ENCODE peak calls at places on chromosomes 4 and X, in ten cellular contexts. One of them, this sample, is unnamed.

GRCh38 chrX:24963823-24964222 is 51.9 kb downstream of the ARX start:
- DNase-seq in activated CD8-positive, alpha-beta T cell treated with anti-CD3 and anti-CD28 coated beads, Interleukin-2, amount 10 ng/mL, durations not matched to agents 7 days and 5 days: no peak
- DNase-seq in amniotic stem cell: no peak
- DNase-seq in myocyte: peak
- DNase-seq in GM12892: no peak
- DNase-seq in KG1: no peak
- DNase-seq in GM23248: no peak
- DNase-seq in stimulated activated CD4-positive, alpha-beta T cell treated with anti-CD3 and anti-CD28 coated beads, Interleukin-2, amount 100 ng/mL, for 24 hours: no peak
- DNase-seq in stimulated activated naive CD8-positive, alpha-beta T cell treated with anti-CD3 and anti-CD28 coated beads, Interleukin-15, Interleukin-2, amounts not matched to agents 100 U/mL and 50 U/mL, for 24 hours: no peak
- DNase-seq in germinal center: no peak
- DNase-seq in this sample: no peak

GRCh38 chrX:1212532-1212931 is at the start of gene CRLF2:
- DNase-seq in activated CD8-positive, alpha-beta T cell treated with anti-CD3 and anti-CD28 coated beads, Interleukin-2, amount 10 ng/mL, durations not matched to agents 7 days and 5 days: peak
- DNase-seq in germinal center: no peak
- DNase-seq in GM23248: peak
- DNase-seq in amniotic stem cell: no peak
- DNase-seq in GM12892: no peak
- DNase-seq in myocyte: no peak
- DNase-seq in KG1: no peak
- DNase-seq in stimulated activated naive CD8-positive, alpha-beta T cell treated with anti-CD3 and anti-CD28 coated beads, Interleukin-15, Interleukin-2, amounts not matched to agents 100 U/mL and 50 U/mL, for 24 hours: peak
- DNase-seq in stimulated activated CD4-positive, alpha-beta T cell treated with anti-CD3 and anti-CD28 coated beads, Interleukin-2, amount 100 ng/mL, for 24 hours: no peak
- DNase-seq in this sample: peak

GRCh38 chr4:182680196-182680771 is 236.9 kb downstream of the DCTD start:
- DNase-seq in activated CD8-positive, alpha-beta T cell treated with anti-CD3 and anti-CD28 coated beads, Interleukin-2, amount 10 ng/mL, durations not matched to agents 7 days and 5 days: no peak
- DNase-seq in amniotic stem cell: no peak
- DNase-seq in germinal center: no peak
- DNase-seq in stimulated activated naive CD8-positive, alpha-beta T cell treated with anti-CD3 and anti-CD28 coated beads, Interleukin-15, Interleukin-2, amounts not matched to agents 100 U/mL and 50 U/mL, for 24 hours: no peak
- DNase-seq in stimulated activated CD4-positive, alpha-beta T cell treated with anti-CD3 and anti-CD28 coated beads, Interleukin-2, amount 100 ng/mL, for 24 hours: no peak
- DNase-seq in myocyte: peak
- DNase-seq in KG1: no peak
- DNase-seq in GM23248: no peak
- DNase-seq in GM12892: no peak
- DNase-seq in this sample: no peak

GRCh38 chr4:38189445-38189844 is 229.2 kb downstream of the PTTG2 start:
- DNase-seq in GM12892: no peak
- DNase-seq in stimulated activated CD4-positive, alpha-beta T cell treated with anti-CD3 and anti-CD28 coated beads, Interleukin-2, amount 100 ng/mL, for 24 hours: no peak
- DNase-seq in KG1: no peak
- DNase-seq in myocyte: peak
- DNase-seq in activated CD8-positive, alpha-beta T cell treated with anti-CD3 and anti-CD28 coated beads, Interleukin-2, amount 10 ng/mL, durations not matched to agents 7 days and 5 days: no peak
- DNase-seq in stimulated activated naive CD8-positive, alpha-beta T cell treated with anti-CD3 and anti-CD28 coated beads, Interleukin-15, Interleukin-2, amounts not matched to agents 100 U/mL and 50 U/mL, for 24 hours: peak
- DNase-seq in GM23248: peak
- DNase-seq in germinal center: no peak
- DNase-seq in amniotic stem cell: peak
- DNase-seq in this sample: no peak

GRCh38 chr4:42397256-42397634 is at the start of gene SHISA3:
- DNase-seq in KG1: no peak
- DNase-seq in GM23248: peak
- DNase-seq in GM12892: peak
- DNase-seq in activated CD8-positive, alpha-beta T cell treated with anti-CD3 and anti-CD28 coated beads, Interleukin-2, amount 10 ng/mL, durations not matched to agents 7 days and 5 days: peak
- DNase-seq in stimulated activated CD4-positive, alpha-beta T cell treated with anti-CD3 and anti-CD28 coated beads, Interleukin-2, amount 100 ng/mL, for 24 hours: no peak
- DNase-seq in stimulated activated naive CD8-positive, alpha-beta T cell treated with anti-CD3 and anti-CD28 coated beads, Interleukin-15, Interleukin-2, amounts not matched to agents 100 U/mL and 50 U/mL, for 24 hours: peak
- DNase-seq in myocyte: no peak
- DNase-seq in amniotic stem cell: no peak
- DNase-seq in germinal center: peak
- DNase-seq in this sample: peak

GRCh38 chr4:17234678-17235077 is 277.2 kb downstream of the QDPR start:
- DNase-seq in GM12892: no peak
- DNase-seq in germinal center: no peak
- DNase-seq in amniotic stem cell: no peak
- DNase-seq in stimulated activated CD4-positive, alpha-beta T cell treated with anti-CD3 and anti-CD28 coated beads, Interleukin-2, amount 100 ng/mL, for 24 hours: no peak
- DNase-seq in stimulated activated naive CD8-positive, alpha-beta T cell treated with anti-CD3 and anti-CD28 coated beads, Interleukin-15, Interleukin-2, amounts not matched to agents 100 U/mL and 50 U/mL, for 24 hours: no peak
- DNase-seq in KG1: no peak
- DNase-seq in activated CD8-positive, alpha-beta T cell treated with anti-CD3 and anti-CD28 coated beads, Interleukin-2, amount 10 ng/mL, durations not matched to agents 7 days and 5 days: no peak
- DNase-seq in myocyte: no peak
- DNase-seq in GM23248: no peak
- DNase-seq in this sample: no peak

GRCh38 chrX:97200454-97200853 is 316.7 kb downstream of the RPA4 start:
- DNase-seq in amniotic stem cell: no peak
- DNase-seq in stimulated activated CD4-positive, alpha-beta T cell treated with anti-CD3 and anti-CD28 coated beads, Interleukin-2, amount 100 ng/mL, for 24 hours: no peak
- DNase-seq in GM23248: no peak
- DNase-seq in activated CD8-positive, alpha-beta T cell treated with anti-CD3 and anti-CD28 coated beads, Interleukin-2, amount 10 ng/mL, durations not matched to agents 7 days and 5 days: no peak
- DNase-seq in KG1: no peak
- DNase-seq in stimulated activated naive CD8-positive, alpha-beta T cell treated with anti-CD3 and anti-CD28 coated beads, Interleukin-15, Interleukin-2, amounts not matched to agents 100 U/mL and 50 U/mL, for 24 hours: no peak
- DNase-seq in germinal center: no peak
- DNase-seq in GM12892: no peak
- DNase-seq in myocyte: no peak
- DNase-seq in this sample: no peak

GRCh38 chrX:69179380-69179911 is 14.2 kb upstream of the PJA1 start:
- DNase-seq in myocyte: peak
- DNase-seq in amniotic stem cell: no peak
- DNase-seq in activated CD8-positive, alpha-beta T cell treated with anti-CD3 and anti-CD28 coated beads, Interleukin-2, amount 10 ng/mL, durations not matched to agents 7 days and 5 days: no peak
- DNase-seq in stimulated activated CD4-positive, alpha-beta T cell treated with anti-CD3 and anti-CD28 coated beads, Interleukin-2, amount 100 ng/mL, for 24 hours: no peak
- DNase-seq in GM23248: no peak
- DNase-seq in germinal center: no peak
- DNase-seq in stimulated activated naive CD8-positive, alpha-beta T cell treated with anti-CD3 and anti-CD28 coated beads, Interleukin-15, Interleukin-2, amounts not matched to agents 100 U/mL and 50 U/mL, for 24 hours: no peak
- DNase-seq in KG1: no peak
- DNase-seq in GM12892: no peak
- DNase-seq in this sample: no peak

GRCh38 chr4:167903291-167903721 is 189.0 kb upstream of the ANXA10 start:
- DNase-seq in stimulated activated CD4-positive, alpha-beta T cell treated with anti-CD3 and anti-CD28 coated beads, Interleukin-2, amount 100 ng/mL, for 24 hours: no peak
- DNase-seq in amniotic stem cell: no peak
- DNase-seq in activated CD8-positive, alpha-beta T cell treated with anti-CD3 and anti-CD28 coated beads, Interleukin-2, amount 10 ng/mL, durations not matched to agents 7 days and 5 days: no peak
- DNase-seq in myocyte: no peak
- DNase-seq in germinal center: no peak
- DNase-seq in GM23248: peak
- DNase-seq in stimulated activated naive CD8-positive, alpha-beta T cell treated with anti-CD3 and anti-CD28 coated beads, Interleukin-15, Interleukin-2, amounts not matched to agents 100 U/mL and 50 U/mL, for 24 hours: no peak
- DNase-seq in GM12892: no peak
- DNase-seq in KG1: no peak
- DNase-seq in this sample: no peak

GRCh38 chr4:139265654-139266053 is 14.4 kb downstream of the MGARP start:
- DNase-seq in germinal center: no peak
- DNase-seq in activated CD8-positive, alpha-beta T cell treated with anti-CD3 and anti-CD28 coated beads, Interleukin-2, amount 10 ng/mL, durations not matched to agents 7 days and 5 days: no peak
- DNase-seq in myocyte: no peak
- DNase-seq in GM12892: no peak
- DNase-seq in KG1: no peak
- DNase-seq in amniotic stem cell: no peak
- DNase-seq in GM23248: no peak
- DNase-seq in stimulated activated CD4-positive, alpha-beta T cell treated with anti-CD3 and anti-CD28 coated beads, Interleukin-2, amount 100 ng/mL, for 24 hours: no peak
- DNase-seq in stimulated activated naive CD8-positive, alpha-beta T cell treated with anti-CD3 and anti-CD28 coated beads, Interleukin-15, Interleukin-2, amounts not matched to agents 100 U/mL and 50 U/mL, for 24 hours: no peak
- DNase-seq in this sample: no peak

GRCh38 chr4:185384877-185385465 is 10.8 kb downstream of the LRP2BP start:
- DNase-seq in amniotic stem cell: no peak
- DNase-seq in GM23248: no peak
- DNase-seq in myocyte: peak
- DNase-seq in GM12892: no peak
- DNase-seq in germinal center: no peak
- DNase-seq in stimulated activated CD4-positive, alpha-beta T cell treated with anti-CD3 and anti-CD28 coated beads, Interleukin-2, amount 100 ng/mL, for 24 hours: no peak
- DNase-seq in stimulated activated naive CD8-positive, alpha-beta T cell treated with anti-CD3 and anti-CD28 coated beads, Interleukin-15, Interleukin-2, amounts not matched to agents 100 U/mL and 50 U/mL, for 24 hours: no peak
- DNase-seq in activated CD8-positive, alpha-beta T cell treated with anti-CD3 and anti-CD28 coated beads, Interleukin-2, amount 10 ng/mL, durations not matched to agents 7 days and 5 days: no peak
- DNase-seq in KG1: no peak
- DNase-seq in this sample: no peak

GRCh38 chr4:107760281-107760947 is 40.4 kb upstream of the PAPSS1 start:
- DNase-seq in KG1: no peak
- DNase-seq in activated CD8-positive, alpha-beta T cell treated with anti-CD3 and anti-CD28 coated beads, Interleukin-2, amount 10 ng/mL, durations not matched to agents 7 days and 5 days: no peak
- DNase-seq in GM12892: no peak
- DNase-seq in germinal center: no peak
- DNase-seq in stimulated activated CD4-positive, alpha-beta T cell treated with anti-CD3 and anti-CD28 coated beads, Interleukin-2, amount 100 ng/mL, for 24 hours: no peak
- DNase-seq in amniotic stem cell: no peak
- DNase-seq in GM23248: no peak
- DNase-seq in myocyte: no peak
- DNase-seq in stimulated activated naive CD8-positive, alpha-beta T cell treated with anti-CD3 and anti-CD28 coated beads, Interleukin-15, Interleukin-2, amounts not matched to agents 100 U/mL and 50 U/mL, for 24 hours: no peak
- DNase-seq in this sample: no peak

GRCh38 chr4:102076622-102077021 is 268.7 kb downstream of the SLC39A8 start:
- DNase-seq in stimulated activated naive CD8-positive, alpha-beta T cell treated with anti-CD3 and anti-CD28 coated beads, Interleukin-15, Interleukin-2, amounts not matched to agents 100 U/mL and 50 U/mL, for 24 hours: no peak
- DNase-seq in myocyte: no peak
- DNase-seq in KG1: no peak
- DNase-seq in GM12892: no peak
- DNase-seq in amniotic stem cell: peak
- DNase-seq in stimulated activated CD4-positive, alpha-beta T cell treated with anti-CD3 and anti-CD28 coated beads, Interleukin-2, amount 100 ng/mL, for 24 hours: no peak
- DNase-seq in germinal center: no peak
- DNase-seq in GM23248: peak
- DNase-seq in activated CD8-positive, alpha-beta T cell treated with anti-CD3 and anti-CD28 coated beads, Interleukin-2, amount 10 ng/mL, durations not matched to agents 7 days and 5 days: no peak
- DNase-seq in this sample: no peak

GRCh38 chr4:26496207-26496783 is 6.0 kb upstream of the CCKAR start:
- DNase-seq in GM12892: no peak
- DNase-seq in activated CD8-positive, alpha-beta T cell treated with anti-CD3 and anti-CD28 coated beads, Interleukin-2, amount 10 ng/mL, durations not matched to agents 7 days and 5 days: no peak
- DNase-seq in germinal center: no peak
- DNase-seq in KG1: no peak
- DNase-seq in amniotic stem cell: no peak
- DNase-seq in stimulated activated CD4-positive, alpha-beta T cell treated with anti-CD3 and anti-CD28 coated beads, Interleukin-2, amount 100 ng/mL, for 24 hours: no peak
- DNase-seq in stimulated activated naive CD8-positive, alpha-beta T cell treated with anti-CD3 and anti-CD28 coated beads, Interleukin-15, Interleukin-2, amounts not matched to agents 100 U/mL and 50 U/mL, for 24 hours: no peak
- DNase-seq in myocyte: no peak
- DNase-seq in GM23248: peak
- DNase-seq in this sample: no peak

GRCh38 chrX:17082831-17083230 is 136.4 kb downstream of the REPS2 start:
- DNase-seq in stimulated activated naive CD8-positive, alpha-beta T cell treated with anti-CD3 and anti-CD28 coated beads, Interleukin-15, Interleukin-2, amounts not matched to agents 100 U/mL and 50 U/mL, for 24 hours: no peak
- DNase-seq in myocyte: peak
- DNase-seq in GM23248: peak
- DNase-seq in GM12892: no peak
- DNase-seq in activated CD8-positive, alpha-beta T cell treated with anti-CD3 and anti-CD28 coated beads, Interleukin-2, amount 10 ng/mL, durations not matched to agents 7 days and 5 days: no peak
- DNase-seq in stimulated activated CD4-positive, alpha-beta T cell treated with anti-CD3 and anti-CD28 coated beads, Interleukin-2, amount 100 ng/mL, for 24 hours: no peak
- DNase-seq in KG1: peak
- DNase-seq in germinal center: no peak
- DNase-seq in amniotic stem cell: no peak
- DNase-seq in this sample: no peak

GRCh38 chr4:165711436-165711835 is 161.6 kb upstream of the TLL1 start:
- DNase-seq in GM12892: no peak
- DNase-seq in GM23248: no peak
- DNase-seq in myocyte: no peak
- DNase-seq in germinal center: no peak
- DNase-seq in stimulated activated naive CD8-positive, alpha-beta T cell treated with anti-CD3 and anti-CD28 coated beads, Interleukin-15, Interleukin-2, amounts not matched to agents 100 U/mL and 50 U/mL, for 24 hours: no peak
- DNase-seq in amniotic stem cell: no peak
- DNase-seq in KG1: no peak
- DNase-seq in stimulated activated CD4-positive, alpha-beta T cell treated with anti-CD3 and anti-CD28 coated beads, Interleukin-2, amount 100 ng/mL, for 24 hours: no peak
- DNase-seq in activated CD8-positive, alpha-beta T cell treated with anti-CD3 and anti-CD28 coated beads, Interleukin-2, amount 10 ng/mL, durations not matched to agents 7 days and 5 days: no peak
- DNase-seq in this sample: no peak

GRCh38 chrX:46326161-46326560 is 219.1 kb downstream of the ZNF674 start:
- DNase-seq in GM23248: peak
- DNase-seq in stimulated activated naive CD8-positive, alpha-beta T cell treated with anti-CD3 and anti-CD28 coated beads, Interleukin-15, Interleukin-2, amounts not matched to agents 100 U/mL and 50 U/mL, for 24 hours: no peak
- DNase-seq in activated CD8-positive, alpha-beta T cell treated with anti-CD3 and anti-CD28 coated beads, Interleukin-2, amount 10 ng/mL, durations not matched to agents 7 days and 5 days: no peak
- DNase-seq in amniotic stem cell: peak
- DNase-seq in stimulated activated CD4-positive, alpha-beta T cell treated with anti-CD3 and anti-CD28 coated beads, Interleukin-2, amount 100 ng/mL, for 24 hours: no peak
- DNase-seq in germinal center: no peak
- DNase-seq in KG1: no peak
- DNase-seq in GM12892: no peak
- DNase-seq in myocyte: peak
- DNase-seq in this sample: no peak

GRCh38 chr4:88616275-88616996 is 24.2 kb downstream of the HERC3 start:
- DNase-seq in GM12892: no peak
- DNase-seq in activated CD8-positive, alpha-beta T cell treated with anti-CD3 and anti-CD28 coated beads, Interleukin-2, amount 10 ng/mL, durations not matched to agents 7 days and 5 days: no peak
- DNase-seq in germinal center: no peak
- DNase-seq in KG1: no peak
- DNase-seq in amniotic stem cell: peak
- DNase-seq in stimulated activated CD4-positive, alpha-beta T cell treated with anti-CD3 and anti-CD28 coated beads, Interleukin-2, amount 100 ng/mL, for 24 hours: no peak
- DNase-seq in stimulated activated naive CD8-positive, alpha-beta T cell treated with anti-CD3 and anti-CD28 coated beads, Interleukin-15, Interleukin-2, amounts not matched to agents 100 U/mL and 50 U/mL, for 24 hours: no peak
- DNase-seq in myocyte: peak
- DNase-seq in GM23248: peak
- DNase-seq in this sample: no peak

GRCh38 chrX:84453351-84454246 is 48.7 kb downstream of the HDX start:
- DNase-seq in GM23248: no peak
- DNase-seq in KG1: no peak
- DNase-seq in myocyte: peak
- DNase-seq in activated CD8-positive, alpha-beta T cell treated with anti-CD3 and anti-CD28 coated beads, Interleukin-2, amount 10 ng/mL, durations not matched to agents 7 days and 5 days: no peak
- DNase-seq in amniotic stem cell: no peak
- DNase-seq in GM12892: no peak
- DNase-seq in stimulated activated naive CD8-positive, alpha-beta T cell treated with anti-CD3 and anti-CD28 coated beads, Interleukin-15, Interleukin-2, amounts not matched to agents 100 U/mL and 50 U/mL, for 24 hours: no peak
- DNase-seq in germinal center: no peak
- DNase-seq in stimulated activated CD4-positive, alpha-beta T cell treated with anti-CD3 and anti-CD28 coated beads, Interleukin-2, amount 100 ng/mL, for 24 hours: no peak
- DNase-seq in this sample: no peak

GRCh38 chr4:83269256-83269655 is 15.3 kb downstream of the COQ2 start:
- DNase-seq in stimulated activated CD4-positive, alpha-beta T cell treated with anti-CD3 and anti-CD28 coated beads, Interleukin-2, amount 100 ng/mL, for 24 hours: no peak
- DNase-seq in stimulated activated naive CD8-positive, alpha-beta T cell treated with anti-CD3 and anti-CD28 coated beads, Interleukin-15, Interleukin-2, amounts not matched to agents 100 U/mL and 50 U/mL, for 24 hours: no peak
- DNase-seq in amniotic stem cell: no peak
- DNase-seq in GM12892: no peak
- DNase-seq in germinal center: no peak
- DNase-seq in myocyte: no peak
- DNase-seq in GM23248: peak
- DNase-seq in activated CD8-positive, alpha-beta T cell treated with anti-CD3 and anti-CD28 coated beads, Interleukin-2, amount 10 ng/mL, durations not matched to agents 7 days and 5 days: no peak
- DNase-seq in KG1: no peak
- DNase-seq in this sample: no peak

GRCh38 chr4:25817059-25817681 is 45.6 kb downstream of the SEL1L3 start:
- DNase-seq in amniotic stem cell: peak
- DNase-seq in activated CD8-positive, alpha-beta T cell treated with anti-CD3 and anti-CD28 coated beads, Interleukin-2, amount 10 ng/mL, durations not matched to agents 7 days and 5 days: no peak
- DNase-seq in stimulated activated naive CD8-positive, alpha-beta T cell treated with anti-CD3 and anti-CD28 coated beads, Interleukin-15, Interleukin-2, amounts not matched to agents 100 U/mL and 50 U/mL, for 24 hours: no peak
- DNase-seq in germinal center: no peak
- DNase-seq in myocyte: peak
- DNase-seq in GM12892: no peak
- DNase-seq in stimulated activated CD4-positive, alpha-beta T cell treated with anti-CD3 and anti-CD28 coated beads, Interleukin-2, amount 100 ng/mL, for 24 hours: no peak
- DNase-seq in GM23248: peak
- DNase-seq in KG1: no peak
- DNase-seq in this sample: no peak

GRCh38 chr4:112144546-112145325 is 518 bp upstream of the FAM241A start:
- DNase-seq in germinal center: no peak
- DNase-seq in stimulated activated CD4-positive, alpha-beta T cell treated with anti-CD3 and anti-CD28 coated beads, Interleukin-2, amount 100 ng/mL, for 24 hours: no peak
- DNase-seq in GM23248: no peak
- DNase-seq in myocyte: no peak
- DNase-seq in stimulated activated naive CD8-positive, alpha-beta T cell treated with anti-CD3 and anti-CD28 coated beads, Interleukin-15, Interleukin-2, amounts not matched to agents 100 U/mL and 50 U/mL, for 24 hours: no peak
- DNase-seq in activated CD8-positive, alpha-beta T cell treated with anti-CD3 and anti-CD28 coated beads, Interleukin-2, amount 10 ng/mL, durations not matched to agents 7 days and 5 days: no peak
- DNase-seq in KG1: no peak
- DNase-seq in GM12892: no peak
- DNase-seq in amniotic stem cell: no peak
- DNase-seq in this sample: no peak

GRCh38 chrX:57528670-57529255 is 63.0 kb upstream of the ZXDB start:
- DNase-seq in amniotic stem cell: no peak
- DNase-seq in myocyte: peak
- DNase-seq in GM23248: peak
- DNase-seq in activated CD8-positive, alpha-beta T cell treated with anti-CD3 and anti-CD28 coated beads, Interleukin-2, amount 10 ng/mL, durations not matched to agents 7 days and 5 days: peak
- DNase-seq in germinal center: no peak
- DNase-seq in stimulated activated CD4-positive, alpha-beta T cell treated with anti-CD3 and anti-CD28 coated beads, Interleukin-2, amount 100 ng/mL, for 24 hours: peak
- DNase-seq in GM12892: no peak
- DNase-seq in KG1: no peak
- DNase-seq in stimulated activated naive CD8-positive, alpha-beta T cell treated with anti-CD3 and anti-CD28 coated beads, Interleukin-15, Interleukin-2, amounts not matched to agents 100 U/mL and 50 U/mL, for 24 hours: no peak
- DNase-seq in this sample: no peak

GRCh38 chr4:84126061-84126787 is 372.9 kb downstream of the NKX6-1 start:
- DNase-seq in GM23248: no peak
- DNase-seq in KG1: no peak
- DNase-seq in myocyte: no peak
- DNase-seq in stimulated activated naive CD8-positive, alpha-beta T cell treated with anti-CD3 and anti-CD28 coated beads, Interleukin-15, Interleukin-2, amounts not matched to agents 100 U/mL and 50 U/mL, for 24 hours: no peak
- DNase-seq in activated CD8-positive, alpha-beta T cell treated with anti-CD3 and anti-CD28 coated beads, Interleukin-2, amount 10 ng/mL, durations not matched to agents 7 days and 5 days: no peak
- DNase-seq in stimulated activated CD4-positive, alpha-beta T cell treated with anti-CD3 and anti-CD28 coated beads, Interleukin-2, amount 100 ng/mL, for 24 hours: no peak
- DNase-seq in GM12892: no peak
- DNase-seq in germinal center: no peak
- DNase-seq in amniotic stem cell: no peak
- DNase-seq in this sample: no peak

GRCh38 chrX:75156537-75156945 is 458 bp upstream of the ABCB7 start:
- DNase-seq in activated CD8-positive, alpha-beta T cell treated with anti-CD3 and anti-CD28 coated beads, Interleukin-2, amount 10 ng/mL, durations not matched to agents 7 days and 5 days: peak
- DNase-seq in stimulated activated naive CD8-positive, alpha-beta T cell treated with anti-CD3 and anti-CD28 coated beads, Interleukin-15, Interleukin-2, amounts not matched to agents 100 U/mL and 50 U/mL, for 24 hours: no peak
- DNase-seq in germinal center: peak
- DNase-seq in GM23248: peak
- DNase-seq in stimulated activated CD4-positive, alpha-beta T cell treated with anti-CD3 and anti-CD28 coated beads, Interleukin-2, amount 100 ng/mL, for 24 hours: no peak
- DNase-seq in GM12892: no peak
- DNase-seq in amniotic stem cell: no peak
- DNase-seq in KG1: peak
- DNase-seq in myocyte: peak
- DNase-seq in this sample: no peak

GRCh38 chr4:561456-561855 is 14.6 kb downstream of the TMEM271 start:
- DNase-seq in GM23248: no peak
- DNase-seq in GM12892: no peak
- DNase-seq in germinal center: no peak
- DNase-seq in amniotic stem cell: no peak
- DNase-seq in activated CD8-positive, alpha-beta T cell treated with anti-CD3 and anti-CD28 coated beads, Interleukin-2, amount 10 ng/mL, durations not matched to agents 7 days and 5 days: no peak
- DNase-seq in KG1: no peak
- DNase-seq in myocyte: no peak
- DNase-seq in stimulated activated CD4-positive, alpha-beta T cell treated with anti-CD3 and anti-CD28 coated beads, Interleukin-2, amount 100 ng/mL, for 24 hours: no peak
- DNase-seq in stimulated activated naive CD8-positive, alpha-beta T cell treated with anti-CD3 and anti-CD28 coated beads, Interleukin-15, Interleukin-2, amounts not matched to agents 100 U/mL and 50 U/mL, for 24 hours: no peak
- DNase-seq in this sample: no peak

GRCh38 chrX:39065051-39065871 is 264.0 kb downstream of the MID1IP1 start:
- DNase-seq in activated CD8-positive, alpha-beta T cell treated with anti-CD3 and anti-CD28 coated beads, Interleukin-2, amount 10 ng/mL, durations not matched to agents 7 days and 5 days: no peak
- DNase-seq in KG1: no peak
- DNase-seq in GM23248: no peak
- DNase-seq in amniotic stem cell: no peak
- DNase-seq in stimulated activated naive CD8-positive, alpha-beta T cell treated with anti-CD3 and anti-CD28 coated beads, Interleukin-15, Interleukin-2, amounts not matched to agents 100 U/mL and 50 U/mL, for 24 hours: no peak
- DNase-seq in germinal center: no peak
- DNase-seq in stimulated activated CD4-positive, alpha-beta T cell treated with anti-CD3 and anti-CD28 coated beads, Interleukin-2, amount 100 ng/mL, for 24 hours: no peak
- DNase-seq in GM12892: no peak
- DNase-seq in myocyte: peak
- DNase-seq in this sample: no peak

GRCh38 chr4:8182858-8183725 is 16.0 kb upstream of the SH3TC1 start:
- DNase-seq in GM12892: no peak
- DNase-seq in amniotic stem cell: no peak
- DNase-seq in GM23248: peak
- DNase-seq in germinal center: no peak
- DNase-seq in myocyte: peak
- DNase-seq in stimulated activated naive CD8-positive, alpha-beta T cell treated with anti-CD3 and anti-CD28 coated beads, Interleukin-15, Interleukin-2, amounts not matched to agents 100 U/mL and 50 U/mL, for 24 hours: no peak
- DNase-seq in activated CD8-positive, alpha-beta T cell treated with anti-CD3 and anti-CD28 coated beads, Interleukin-2, amount 10 ng/mL, durations not matched to agents 7 days and 5 days: no peak
- DNase-seq in KG1: no peak
- DNase-seq in stimulated activated CD4-positive, alpha-beta T cell treated with anti-CD3 and anti-CD28 coated beads, Interleukin-2, amount 100 ng/mL, for 24 hours: no peak
- DNase-seq in this sample: no peak

This sample was measured in GM12891.